ENCODE peak calls at places on chromosomes 3 and 15, in four cellular contexts. G is sigmoid colon; P is small intestine; W is effector memory CD4-positive, alpha-beta T cell. O is an unnamed sample.

GRCh38 chr3:108879915-108880314 is 57.3 kb downstream of the TRAT1 start:
- DNase-seq in P (no peak), G (no peak), W (no peak), O (no peak)

GRCh38 chr15:64693134-64693533 is 82.3 kb downstream of the RBPMS2 start:
- DNase-seq in W (no peak), G (peak), P (no peak), O (peak)

GRCh38 chr3:151926956-151927355 is 53.5 kb downstream of the SUCNR1 start:
- DNase-seq in P (no peak), G (no peak), W (no peak), O (peak)

GRCh38 chr15:63491979-63492378 is 12.4 kb upstream of the USP3 start:
- DNase-seq in G (no peak), P (no peak), W (no peak), O (no peak)

GRCh38 chr3:29280675-29281264 is at the start of gene RBMS3:
- DNase-seq in G (peak), P (peak), W (no peak), O (peak)

GRCh38 chr3:53694648-53695356 is 151.4 kb downstream of the CHDH start:
- DNase-seq in W (no peak), G (no peak), P (no peak), O (no peak)

GRCh38 chr15:80873568-80873967 is 94.4 kb downstream of the CEMIP start:
- DNase-seq in G (no peak), P (no peak), W (no peak), O (no peak)

GRCh38 chr3:142218703-142219102 is 6.7 kb downstream of the GK5 start:
- DNase-seq in W (no peak), G (no peak), P (no peak), O (no peak)

GRCh38 chr15:50238263-50238662 is 27.3 kb downstream of the HDC start:
- DNase-seq in W (no peak), P (no peak), G (no peak), O (no peak)

GRCh38 chr15:32936283-32936918 is 218.6 kb downstream of the GREM1 start:
- DNase-seq in G (no peak), P (no peak), W (no peak), O (peak)

GRCh38 chr3:195226900-195227447 is 44.0 kb downstream of the XXYLT1 start:
- DNase-seq in W (no peak), P (no peak), G (peak), O (no peak)

GRCh38 chr3:177448987-177449975 is 252.0 kb upstream of the TBL1XR1 start:
- DNase-seq in G (no peak), W (no peak), P (peak), O (peak)

GRCh38 chr15:41919954-41920538 is 26.2 kb upstream of the SPTBN5 start:
- DNase-seq in G (no peak), P (peak), W (no peak), O (no peak)

GRCh38 chr3:193774272-193774915 is 181.4 kb downstream of the OPA1 start:
- DNase-seq in G (no peak), P (no peak), W (no peak), O (no peak)

GRCh38 chr15:45773149-45773548 is 138.3 kb downstream of the SQOR start:
- DNase-seq in G (no peak), W (no peak), P (no peak), O (peak)

GRCh38 chr15:62770752-62771151 is 271.8 kb upstream of the TPM1 start:
- DNase-seq in P (no peak), G (no peak), W (no peak), O (peak)

GRCh38 chr15:78990278-78990677 is 45.4 kb upstream of the CTSH start:
- DNase-seq in G (no peak), W (no peak), P (no peak), O (no peak)

GRCh38 chr3:43879166-43879565 is 188.4 kb downstream of the ABHD5 start:
- DNase-seq in G (no peak), W (no peak), P (peak), O (peak)

GRCh38 chr15:67240235-67241131 is 14.0 kb downstream of the AAGAB start:
- DNase-seq in G (no peak), W (no peak), P (peak), O (peak)

GRCh38 chr3:150227839-150228238 is 180.3 kb upstream of the TSC22D2 start:
- DNase-seq in W (no peak), G (no peak), P (peak), O (no peak)

GRCh38 chr15:79310612-79310984 is 314 bp upstream of the TMED3 start:
- DNase-seq in G (no peak), W (no peak), P (peak), O (peak)

GRCh38 chr15:52370010-52370409 is 74.4 kb upstream of the MYO5C start:
- DNase-seq in P (no peak), G (no peak), W (no peak), O (peak)

GRCh38 chr3:193822492-193823220 is 229.6 kb downstream of the OPA1 start:
- DNase-seq in G (no peak), W (no peak), P (no peak), O (no peak)

GRCh38 chr15:67178569-67179210 is 75.8 kb downstream of the AAGAB start:
- DNase-seq in P (no peak), W (no peak), G (no peak), O (peak)

GRCh38 chr3:127738192-127738840 is 65.6 kb downstream of the ABTB1 start:
- DNase-seq in P (peak), G (no peak), W (no peak), O (peak)

GRCh38 chr15:98946301-98947255 is 61.0 kb downstream of the PGPEP1L start:
- DNase-seq in G (peak), P (no peak), W (no peak), O (no peak)

GRCh38 chr15:60889006-60889405 is 340.1 kb downstream of the RORA start:
- DNase-seq in G (no peak), W (no peak), P (no peak), O (no peak)

GRCh38 chr3:182118081-182118480 is 406.4 kb downstream of the SOX2 start:
- DNase-seq in G (no peak), W (no peak), P (no peak), O (peak)

GRCh38 chr3:190122198-190122771 is 1.6 kb upstream of the P3H2 start:
- DNase-seq in W (no peak), P (no peak), G (no peak), O (peak)

GRCh38 chr15:92708635-92709034 is 53.1 kb upstream of the FAM174B start:
- DNase-seq in W (no peak), P (no peak), G (no peak), O (no peak)

GRCh38 chr15:92705693-92706618 is 50.4 kb upstream of the FAM174B start:
- DNase-seq in P (no peak), W (no peak), G (no peak), O (no peak)

GRCh38 chr15:92711457-92711831 is 55.9 kb upstream of the FAM174B start:
- DNase-seq in G (no peak), W (no peak), P (no peak), O (no peak)

GRCh38 chr15:92707880-92708551 is 52.4 kb upstream of the FAM174B start:
- DNase-seq in P (no peak), G (no peak), W (no peak), O (no peak)

DNA sequence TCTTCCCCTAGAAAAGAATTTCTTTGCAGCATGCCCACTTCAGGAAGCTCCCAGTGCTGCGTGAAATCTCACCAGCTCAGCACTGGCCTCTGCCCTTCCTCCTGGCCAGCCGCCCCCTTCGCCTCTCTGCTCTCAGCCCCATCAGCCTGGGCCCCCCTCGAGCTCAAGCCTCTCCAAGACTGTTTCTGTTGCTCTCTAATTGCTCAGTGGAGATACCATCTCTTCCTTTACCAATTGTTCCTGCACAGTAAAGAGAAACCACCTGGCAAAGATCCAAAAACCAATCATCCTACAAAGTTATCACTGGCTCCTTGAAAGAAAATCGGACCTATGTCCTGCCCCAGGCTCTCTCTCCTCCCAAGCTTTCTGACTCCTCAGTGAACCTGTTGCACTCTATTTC is 53.5 kb upstream of the FAM174B start:
- DNase-seq in P (no peak), W (no peak), G (no peak), O (peak)
- H3K27ac ChIP-seq in P (no peak), W (no peak), G (no peak), O (no peak)

GRCh38 chr3:50171540-50172301 is 16.6 kb downstream of the SEMA3F start:
- DNase-seq in G (no peak), W (no peak), P (peak), O (no peak)
- H3K27ac ChIP-seq in G (no peak), W (no peak), P (no peak), O (no peak)

DNA sequence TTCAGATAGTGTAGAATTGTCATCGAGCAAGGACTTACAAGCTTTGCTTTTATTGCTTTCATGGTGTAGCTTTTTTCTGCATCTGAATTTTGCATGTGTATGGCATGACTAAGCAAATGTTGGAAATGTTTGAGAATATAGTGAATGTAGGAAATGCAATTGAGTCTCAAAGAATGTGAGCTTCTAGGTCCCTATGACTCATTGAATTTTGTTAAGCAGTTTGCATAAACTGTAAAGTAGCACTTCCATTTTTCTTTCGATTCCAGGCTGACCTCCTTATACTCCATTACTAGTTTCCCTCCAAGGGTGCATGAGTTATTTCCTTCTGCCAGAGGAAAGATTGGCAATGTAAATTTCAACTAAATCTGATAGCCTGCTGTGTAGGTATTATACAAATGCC is 619.2 kb downstream of the DIPK2A start:
- DNase-seq in W (no peak), G (no peak), P (no peak), O (no peak)
- H3K27ac ChIP-seq in W (no peak), G (no peak), P (no peak), O (no peak)

GRCh38 chr15:70717237-70717793 is 46.0 kb downstream of the UACA start:
- DNase-seq in W (no peak), G (no peak), P (peak), O (no peak)

GRCh38 chr15:70710714-70711113 is 52.6 kb downstream of the UACA start:
- DNase-seq in G (no peak), W (no peak), P (no peak), O (no peak)

GRCh38 chr15:70713547-70714414 is 49.6 kb downstream of the UACA start:
- DNase-seq in P (peak), G (no peak), W (no peak), O (no peak)

GRCh38 chr15:70715840-70716510 is 47.4 kb downstream of the UACA start:
- DNase-seq in W (no peak), G (no peak), P (peak), O (no peak)

DNA sequence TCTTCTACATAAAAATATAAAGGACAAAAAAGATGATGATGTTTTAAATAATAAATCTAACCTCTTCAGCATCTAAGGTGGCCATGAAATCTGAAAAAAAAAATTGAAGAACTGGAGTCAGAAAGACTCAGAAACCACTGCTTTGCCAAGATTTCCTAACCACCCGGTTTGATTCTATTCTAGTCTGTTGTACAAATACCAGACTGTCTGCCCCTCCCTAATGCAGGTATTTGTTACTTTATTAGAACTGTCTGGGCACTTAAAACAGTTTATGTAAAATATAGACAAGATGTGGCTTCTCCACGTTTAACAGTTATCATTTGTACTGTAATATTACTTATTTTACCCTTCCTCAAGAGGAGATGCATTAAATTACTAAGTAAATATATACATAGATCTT is 48.8 kb downstream of the UACA start:
- DNase-seq in P (no peak), G (no peak), W (no peak), O (peak)
- H3K27ac ChIP-seq in P (peak), G (peak), W (no peak), O (peak)